ENCODE peak calls at places on chromosomes 16 and 17, in seven cellular contexts. V is AG09309, K is lower leg skin, O is fibroblast of mammary gland, Z is ovary, A is fibroblast of pulmonary artery, Y is endothelial cell of umbilical vein. Q is an unnamed sample.
A peak's percentile ranks its signal among the peaks of the same experiment; 100 is the strongest.

GRCh38 chr16:11618107-11618717 is 31.5 kb upstream of the LITAF start:
- DNase-seq in Z (no peak), O (no peak), K (no peak), A (no peak), V (no peak), Y (no peak), Q (no peak)

GRCh38 chr17:21278304-21279197 is 6.0 kb upstream of the MAP2K3 start:
- DNase-seq in O (no peak), V (no peak), A (peak; percentile 70), Y (no peak), K (peak; percentile 75), Z (no peak), Q (peak; percentile 76)

GRCh38 chr17:3962217-3963069 is 1.8 kb downstream of the ATP2A3 start:
- DNase-seq in O (no peak), Y (no peak), V (no peak), A (no peak), K (no peak), Z (no peak), Q (no peak)

GRCh38 chr17:43723697-43724359 is 34.8 kb downstream of the SOST start:
- DNase-seq in V (no peak), O (peak; percentile 78), Y (no peak), Z (no peak), A (peak; percentile 75), K (no peak), Q (peak; percentile 63)

GRCh38 chr17:42774066-42774750 is 959 bp downstream of the VPS25 start:
- DNase-seq in V (no peak), Z (no peak), Y (no peak), A (peak; percentile 53), K (no peak), O (no peak), Q (no peak)

GRCh38 chr17:67196422-67196821 is 48.6 kb downstream of the HELZ start:
- DNase-seq in Y (no peak), Z (no peak), O (no peak), K (no peak), V (no peak), A (no peak), Q (no peak)

GRCh38 chr17:45907720-45908395 is 13.5 kb downstream of the MAPT start:
- DNase-seq in V (no peak), O (no peak), K (no peak), A (no peak), Z (no peak), Y (no peak), Q (no peak)

GRCh38 chr16:75218256-75219076 is at the start of gene CTRB1:
- DNase-seq in O (no peak), K (no peak), Z (no peak), Y (no peak), V (no peak), A (no peak), Q (no peak)

GRCh38 chr16:80527297-80527696 is 13.5 kb upstream of the DYNLRB2 start:
- DNase-seq in Z (no peak), O (peak; percentile 26), Y (peak; percentile 57), A (peak; percentile 39), K (no peak), V (no peak), Q (peak; percentile 55)

GRCh38 chr17:69060835-69061234 is at the start of gene ABCA9:
- DNase-seq in Z (no peak), Y (peak; percentile 90), A (peak; percentile 96), O (peak; percentile 95), V (peak; percentile 40), K (peak; percentile 40), Q (peak; percentile 95)

GRCh38 chr17:41762391-41762790 is 24.1 kb downstream of the JUP start:
- DNase-seq in Y (no peak), V (no peak), Z (no peak), K (no peak), O (no peak), A (no peak), Q (no peak)

GRCh38 chr16:82368041-82368440 is 198.0 kb upstream of the MPHOSPH6 start:
- DNase-seq in Y (peak; percentile 36), Z (no peak), O (peak; percentile 1), A (peak; percentile 26), K (no peak), V (peak; percentile 2), Q (peak; percentile 17)
- TF ChIP-seq CTCF in Y (peak; percentile 34), Z (no peak), O (no peak), A (peak; percentile 16), K (no peak), V (peak; percentile 63), Q (peak; percentile 22)

DNA sequence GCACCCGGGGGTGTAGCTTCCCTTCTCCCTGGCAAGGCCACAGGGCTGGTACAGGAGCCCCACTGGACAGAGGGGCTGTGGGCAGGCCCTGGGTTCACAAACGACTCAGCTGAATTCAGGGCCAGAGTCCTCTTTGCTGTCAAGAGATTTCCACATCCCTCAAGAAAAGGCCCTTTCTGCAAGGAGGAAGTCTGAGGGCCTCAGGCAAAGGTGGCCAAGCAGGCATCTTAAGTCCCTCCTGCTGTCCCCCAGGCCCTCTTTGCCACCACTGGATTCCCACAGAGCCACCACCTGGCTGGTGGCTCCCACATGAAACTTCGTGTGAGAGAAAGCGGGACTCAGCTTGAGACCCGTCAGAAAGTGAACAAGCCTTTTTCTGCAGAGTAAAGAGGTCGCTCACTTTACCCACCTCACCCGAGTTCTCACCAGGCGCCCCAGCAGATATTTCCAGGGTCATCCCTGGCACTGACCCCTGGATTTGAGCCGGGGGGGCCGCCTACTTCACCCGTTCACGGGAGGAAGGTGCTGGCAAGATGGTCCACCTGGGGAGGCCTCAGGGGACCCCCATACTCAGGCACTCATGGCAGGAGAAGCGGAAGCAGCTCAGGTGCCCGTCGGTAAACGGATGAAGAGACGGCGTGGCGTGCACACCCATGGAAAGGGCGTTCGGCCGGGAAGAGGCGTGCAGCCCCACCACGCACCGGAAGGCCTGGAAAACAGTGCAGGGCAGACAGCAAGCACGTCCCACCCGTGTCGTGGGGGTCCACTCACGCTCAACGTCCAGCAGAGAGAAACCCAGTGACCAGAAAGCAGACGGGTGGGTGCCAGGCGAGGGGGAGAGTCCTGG is 3.6 kb downstream of the RNF166 start:
- DNase-seq in O (no peak), Y (no peak), A (no peak), V (no peak), K (no peak), Z (no peak), Q (no peak)
- H3K4me3 ChIP-seq in O (no peak overlapping the region), Y (no peak overlapping the region), A (no peak overlapping the region), V (no peak overlapping the region), K (no peak overlapping the region), Z (no peak overlapping the region), Q (no peak overlapping the region)

GRCh38 chr17:82823004-82823403 is 16.8 kb downstream of the ZNF750 start:
- DNase-seq in A (no peak), Y (no peak), Z (peak; percentile 13), K (no peak), O (no peak), V (no peak), Q (no peak)
- TF ChIP-seq CTCF in A (peak; percentile 8), Y (peak; percentile 22), Z (no peak), K (no peak), O (no peak), V (peak; percentile 13), Q (peak; percentile 27)

DNA sequence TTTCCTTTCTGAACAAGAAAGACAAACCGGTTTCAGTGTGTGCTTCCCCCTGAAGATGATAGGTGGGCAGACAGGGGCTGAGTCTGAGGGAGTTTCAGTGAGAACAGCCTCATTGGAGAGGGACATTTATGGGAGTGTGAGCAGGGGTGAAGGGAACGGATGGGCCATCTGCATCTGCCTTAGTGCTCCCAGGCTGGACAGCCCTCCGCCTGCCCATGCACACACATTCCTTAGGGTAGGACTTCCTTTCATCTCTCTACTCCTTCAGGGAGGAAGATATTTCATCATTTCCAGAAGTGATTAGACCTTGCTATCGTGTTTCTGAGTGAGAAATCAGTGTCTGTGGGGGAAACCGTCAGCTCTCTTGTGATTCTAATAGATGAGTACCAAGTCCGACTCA is 3.8 kb downstream of the SHISA6 start:
- DNase-seq in O (no peak), A (no peak), Y (no peak), V (no peak), K (no peak), Z (no peak), Q (no peak)
- H3K4me3 ChIP-seq in O (no peak overlapping the region), A (no peak overlapping the region), Y (no peak overlapping the region), V (no peak overlapping the region), K (no peak overlapping the region), Z (no peak overlapping the region), Q (no peak overlapping the region)

GRCh38 chr17:16129441-16129840 is 85.9 kb downstream of the NCOR1 start:
- DNase-seq in O (no peak), Z (no peak), V (no peak), K (no peak), Y (no peak), A (no peak), Q (no peak)

GRCh38 chr17:16129844-16130243 is 85.5 kb downstream of the NCOR1 start:
- DNase-seq in Y (no peak), A (no peak), O (no peak), K (no peak), V (no peak), Z (no peak), Q (no peak)

GRCh38 chr17:16135461-16135860 is 79.9 kb downstream of the NCOR1 start:
- DNase-seq in O (no peak), Z (no peak), V (no peak), Y (no peak), A (no peak), K (no peak), Q (no peak)

GRCh38 chr17:16131593-16131992 is 83.7 kb downstream of the NCOR1 start:
- DNase-seq in V (no peak), O (no peak), K (no peak), Z (no peak), Y (no peak), A (no peak), Q (no peak)
- TF ChIP-seq CTCF in V (no peak), O (no peak), K (no peak), Z (no peak), Y (no peak), A (no peak), Q (no peak)

DNA sequence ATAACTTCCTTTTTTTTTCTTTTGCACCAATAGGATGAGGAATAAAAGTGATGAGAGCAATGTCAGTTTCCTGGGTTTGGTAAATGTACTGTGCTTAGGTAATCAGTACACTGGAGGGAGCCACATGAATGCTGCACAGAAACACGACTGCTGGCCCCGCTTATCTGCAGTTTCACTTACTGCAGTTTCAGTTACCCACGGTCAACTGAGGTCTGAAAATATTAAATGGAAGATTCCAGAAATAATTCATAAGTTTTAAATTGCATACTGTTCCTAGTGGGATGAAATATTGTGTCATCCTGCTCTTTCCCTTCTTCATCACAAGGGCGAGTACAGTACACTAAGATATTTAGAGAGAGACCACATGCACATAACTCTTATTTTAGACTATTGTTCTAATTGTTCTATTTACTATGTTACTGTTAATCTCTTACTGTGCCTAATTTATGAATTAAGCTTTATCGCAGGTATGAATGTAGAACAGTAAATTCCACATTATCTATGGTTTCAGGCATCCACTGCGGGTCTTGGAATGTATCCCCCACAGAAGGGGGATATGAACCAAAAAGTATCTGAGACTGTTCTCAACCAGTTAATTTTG is 6.4 kb upstream of the LGALS3BP start:
- DNase-seq in O (peak; percentile 56), Y (peak; percentile 60), K (no peak), V (no peak), Z (no peak), A (peak; percentile 81), Q (peak; percentile 68)
- H3K4me3 ChIP-seq in O (peak overlapping the region; percentile 40), Y (no peak overlapping the region), K (no peak overlapping the region), V (peak overlapping the region; percentile 18), Z (peak overlapping the region; percentile 27), A (peak overlapping the region; percentile 34), Q (peak overlapping the region; percentile 41)